ENCODE peak calls at places on chromosomes 11 and 22, in seven cellular contexts. X, Z, Y, C, S, J and T are unnamed samples. For H3K4me1, the result is how much of the 10 kb centered on the place peaks cover.

GRCh38 chr11:78380615-78381029 is 37.0 kb downstream of the GAB2 start:
- DNase-seq in X (peak), Z (peak), Y (peak), C (no peak), S (no peak), J (no peak), T (no peak)

GRCh38 chr11:66326261-66327111 is 9.6 kb upstream of the CD248 start:
- DNase-seq in X (no peak), Z (no peak), Y (no peak), C (peak), S (peak), J (no peak), T (no peak)

GRCh38 chr11:20116825-20117224 is 43.5 kb downstream of the DBX1 start:
- DNase-seq in X (no peak), Z (no peak), Y (no peak), C (no peak), S (no peak), J (no peak), T (no peak)

GRCh38 chr11:116109228-116109627 is 605.0 kb upstream of the CADM1 start:
- DNase-seq in X (peak), Z (peak), Y (no peak), C (no peak), S (peak), J (no peak), T (no peak)

GRCh38 chr22:26545827-26546226 is 33.6 kb upstream of the TFIP11 start:
- DNase-seq in X (no peak), Z (no peak), Y (no peak), C (no peak), S (no peak), J (no peak), T (no peak)

GRCh38 chr22:49724030-49724892 is 103.4 kb downstream of the BRD1 start:
- DNase-seq in X (no peak), Z (no peak), Y (no peak), C (no peak), S (no peak), J (no peak), T (no peak)

GRCh38 chr11:91170711-91171110 is 947.9 kb upstream of the CHORDC1 start:
- DNase-seq in X (no peak), Z (peak), Y (no peak), C (no peak), S (no peak), J (no peak), T (no peak)

GRCh38 chr22:45934659-45935341 is 42.2 kb downstream of the WNT7B start:
- DNase-seq in X (no peak), Z (peak), Y (no peak), C (no peak), S (peak), J (peak), T (peak)

GRCh38 chr11:64356498-64357411 is 2.2 kb upstream of the RPS6KA4 start:
- DNase-seq in X (peak), Z (no peak), Y (peak), C (peak), S (peak), J (peak), T (peak)

GRCh38 chr11:109726061-109726460 is 304.1 kb downstream of the C11orf87 start:
- DNase-seq in X (no peak), Z (no peak), Y (no peak), C (no peak), S (no peak), J (no peak), T (no peak)

GRCh38 chr11:107705027-107705426 is 6.8 kb downstream of the SLN start:
- DNase-seq in X (no peak), Z (peak), Y (no peak), C (no peak), S (no peak), J (no peak), T (no peak)

GRCh38 chr11:66020618-66021357 is 5.5 kb downstream of the CATSPER1 start:
- DNase-seq in X (no peak), Z (peak), Y (no peak), C (peak), S (no peak), J (no peak), T (peak)

GRCh38 chr11:100442017-100442416 is 245.1 kb upstream of the ARHGAP42 start:
- DNase-seq in X (no peak), Z (no peak), Y (no peak), C (no peak), S (no peak), J (no peak), T (no peak)

DNA sequence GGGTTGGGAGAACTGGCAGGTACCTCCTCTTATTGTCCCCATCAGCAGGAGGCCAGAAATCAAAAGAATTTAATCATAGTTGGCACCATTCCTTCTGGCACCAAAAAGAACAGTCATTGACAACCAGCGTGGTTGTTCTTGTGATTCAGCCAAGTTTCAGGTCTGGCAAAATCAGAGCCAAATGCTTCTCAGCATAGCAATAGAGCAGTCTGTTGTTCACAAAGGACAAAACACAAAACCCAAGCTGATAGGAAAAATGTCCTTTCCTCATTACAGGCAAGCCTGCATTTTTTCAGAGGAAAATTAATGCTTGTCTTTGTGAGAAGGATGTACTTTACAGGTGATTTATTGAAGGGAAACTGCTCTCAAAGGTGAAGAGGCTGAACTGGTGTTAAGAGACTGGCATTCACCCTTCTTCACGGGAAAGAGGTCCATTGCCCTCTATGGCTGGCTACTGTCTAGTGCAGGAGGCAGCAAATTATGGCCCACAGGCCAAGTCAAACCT is 241.8 kb upstream of the ARHGAP42 start:
- DNase-seq in X (no peak), Z (no peak), Y (peak), C (no peak), S (no peak), J (peak), T (peak)
- TF ChIP-seq CTCF in X (peak), Z (no peak), Y (peak), C (no peak), S (no peak), J (no peak), T (peak)

DNA sequence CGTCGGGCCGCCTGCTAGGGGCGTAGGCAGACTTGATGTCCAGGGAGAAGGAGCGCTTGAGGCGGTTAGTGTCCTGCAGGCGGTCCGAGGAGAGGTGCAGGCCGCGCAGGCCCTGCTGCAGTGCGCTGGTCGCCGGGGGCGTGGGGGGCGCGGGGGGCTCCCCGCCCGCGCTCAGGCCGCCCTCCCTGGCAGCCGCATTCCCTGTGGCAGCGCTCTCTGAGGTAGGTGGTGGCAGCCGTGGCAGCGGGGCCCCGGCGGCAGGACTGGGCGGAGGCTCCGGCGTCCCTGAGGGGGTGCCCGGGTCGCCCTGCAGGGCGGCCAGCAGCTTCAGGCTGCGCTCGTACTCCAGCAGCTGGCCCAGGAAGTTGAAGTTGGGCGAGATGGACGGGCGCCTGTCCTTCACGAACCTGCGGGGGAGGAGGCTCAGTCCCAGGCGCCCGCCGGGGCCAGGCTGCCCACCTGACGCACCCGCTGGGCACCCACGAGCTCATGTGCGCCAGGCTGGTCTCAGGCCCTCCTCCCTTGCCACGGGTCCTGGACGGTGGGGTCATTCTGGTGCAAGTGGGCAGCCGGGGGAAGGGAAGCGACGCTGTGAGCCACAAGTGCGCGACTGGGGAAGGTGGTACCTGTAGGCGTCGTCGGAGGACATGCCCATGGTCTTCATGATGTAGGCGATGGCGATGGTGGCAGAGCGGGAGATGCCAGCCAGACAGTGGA is 14.7 kb downstream of the DUSP8 start:
- DNase-seq in X (peak), Z (no peak), Y (no peak), C (peak), S (no peak), J (no peak), T (no peak)
- H3K4me3 ChIP-seq in X (no peak), Z (no peak), Y (no peak), C (no peak), S (no peak), J (no peak), T (no peak)

GRCh38 chr11:94771951-94772350 is 3.8 kb downstream of the AMOTL1 start:
- DNase-seq in X (no peak), Z (no peak), Y (no peak), C (no peak), S (no peak), J (no peak), T (no peak)

GRCh38 chr11:94769897-94770296 is 1.7 kb downstream of the AMOTL1 start:
- DNase-seq in X (no peak), Z (no peak), Y (no peak), C (peak), S (no peak), J (no peak), T (no peak)

GRCh38 chr11:94768602-94769511 is 701 bp downstream of the AMOTL1 start:
- DNase-seq in X (peak), Z (peak), Y (peak), C (peak), S (peak), J (peak), T (peak)

GRCh38 chr11:94771390-94771789 is 3.2 kb downstream of the AMOTL1 start:
- DNase-seq in X (no peak), Z (no peak), Y (no peak), C (no peak), S (no peak), J (no peak), T (no peak)

DNA sequence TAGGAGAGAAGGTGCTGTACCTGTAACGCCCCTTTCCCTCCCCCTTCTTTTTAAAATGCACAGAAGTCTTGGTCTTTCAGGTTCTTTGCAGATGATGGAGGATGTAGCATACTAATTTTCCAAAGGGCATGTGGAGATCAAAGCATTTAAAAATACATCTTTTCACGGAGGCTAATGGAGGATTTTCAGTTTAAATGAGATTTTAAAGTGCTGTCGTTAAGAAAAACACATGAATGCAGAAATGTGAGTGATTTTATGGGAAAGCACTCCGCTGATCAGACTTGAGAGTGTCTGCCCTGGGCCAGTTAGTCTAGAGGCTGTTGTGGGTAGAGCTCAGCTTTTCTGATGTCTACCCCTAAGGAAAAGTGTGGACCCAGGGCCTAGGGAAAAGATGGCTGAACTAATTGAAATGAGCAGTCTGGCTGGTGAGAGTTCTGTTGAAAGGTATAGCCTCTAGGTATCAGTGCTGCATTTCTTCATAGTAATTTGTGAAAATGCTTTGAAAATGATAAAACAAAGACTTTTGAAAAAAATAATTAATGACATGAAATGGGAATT is 2.5 kb downstream of the AMOTL1 start:
- DNase-seq in X (no peak), Z (no peak), Y (no peak), C (no peak), S (no peak), J (no peak), T (no peak)
- H3K4me1 ChIP-seq in X (under half), Z (under half), Y (under half), C (half or more), S (under half), J (under half), T (under half)

GRCh38 chr22:41576877-41577276 is 12.8 kb downstream of the PMM1 start:
- DNase-seq in X (peak), Z (peak), Y (peak), C (peak), S (peak), J (peak), T (peak)
- TF ChIP-seq CTCF in X (peak), Z (peak), Y (peak), C (peak), S (peak), J (peak), T (peak)

GRCh38 chr11:113083571-113083970 is 122.4 kb downstream of the NCAM1 start:
- DNase-seq in X (no peak), Z (no peak), Y (no peak), C (no peak), S (no peak), J (no peak), T (no peak)
- H3K4me3 ChIP-seq in X (no peak), Z (no peak), Y (no peak), C (no peak), S (no peak), J (no peak), T (no peak)

GRCh38 chr11:74989269-74989655 is 529 bp downstream of the NEU3 start:
- DNase-seq in X (no peak), Z (peak), Y (peak), C (no peak), S (peak), J (peak), T (no peak)
- H3K4me1 ChIP-seq in X (under half), Z (under half), Y (under half), C (under half), S (under half), J (under half), T (under half)

DNA sequence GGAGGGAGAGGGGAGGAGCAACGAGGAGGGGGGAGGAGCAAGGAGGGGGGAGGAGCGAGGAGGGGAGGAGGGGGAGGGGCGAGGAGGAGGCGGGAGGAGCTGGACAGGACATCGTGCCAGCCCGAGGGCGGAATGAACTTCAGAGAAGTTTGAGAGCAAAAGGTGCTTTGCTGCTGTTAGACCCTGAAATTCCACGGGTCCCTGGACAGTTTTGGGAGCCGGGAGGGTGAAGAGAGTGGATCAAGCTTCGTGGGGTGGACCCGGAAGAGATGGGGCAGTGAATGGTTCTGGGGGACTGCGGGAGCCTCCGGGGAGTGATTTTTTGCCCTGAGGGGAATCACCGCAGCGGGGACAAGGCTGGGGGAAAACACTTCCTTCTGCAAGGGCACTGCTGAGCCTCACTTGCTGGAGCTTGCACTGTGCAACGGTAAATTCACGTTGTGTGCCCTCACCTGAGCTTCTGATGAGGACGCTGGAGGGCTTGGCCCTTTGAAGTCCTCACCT is 10.7 kb upstream of the NLRP6 start:
- DNase-seq in X (peak), Z (no peak), Y (no peak), C (peak), S (no peak), J (no peak), T (peak)
- TF ChIP-seq CTCF in X (no peak), Z (no peak), Y (no peak), C (no peak), S (no peak), J (no peak), T (no peak)